ENCODE peak calls at places on chromosomes 12 and 14, in six cellular contexts. P is lower lobe of right lung; E is upper lobe of left lung; B is colonic mucosa; N is PC-3; V is effector memory CD4-positive, alpha-beta T cell. S is an unnamed sample.
A peak's percentile ranks its signal among the peaks of the same experiment; 100 is the strongest.

GRCh38 chr12:123532808-123533649 is 490 bp downstream of the RILPL1 start:
- DNase-seq in P (peak; percentile 70), E (peak; percentile 40), N (peak; percentile 17), B (peak; percentile 30), V (no peak), S (no peak)

GRCh38 chr12:43306066-43306465 is 245.9 kb downstream of the ADAMTS20 start:
- DNase-seq in B (no peak), N (peak; percentile 89), E (no peak), V (no peak), P (no peak), S (no peak)

GRCh38 chr12:44847888-44848770 is 28.0 kb downstream of the NELL2 start:
- DNase-seq in E (no peak), N (no peak), P (no peak), B (no peak), V (peak; percentile 45), S (peak; percentile 54)

GRCh38 chr14:24179961-24180726 is 8.3 kb downstream of the REC8 start:
- DNase-seq in E (no peak), N (peak; percentile 43), P (no peak), B (no peak), V (no peak), S (no peak)

GRCh38 chr14:40413146-40413545 is 980.9 kb upstream of the FBXO33 start:
- DNase-seq in E (no peak), B (no peak), P (no peak), V (no peak), N (peak; percentile 27), S (no peak)

GRCh38 chr14:99724939-99725773 is 41.1 kb downstream of the CYP46A1 start:
- DNase-seq in E (peak; percentile 19), P (peak; percentile 26), B (no peak), N (no peak), V (no peak), S (peak; percentile 6)

GRCh38 chr12:4379410-4379809 is at the start of gene FGF23:
- DNase-seq in E (no peak), N (peak; percentile 10), V (no peak), P (no peak), B (no peak), S (no peak)

GRCh38 chr14:70601162-70601561 is 707 bp upstream of the MED6 start:
- DNase-seq in E (no peak), V (no peak), B (no peak), N (peak; percentile 36), P (no peak), S (no peak)

GRCh38 chr14:26414933-26415332 is 182.9 kb downstream of the NOVA1 start:
- DNase-seq in V (no peak), B (no peak), N (no peak), P (no peak), E (no peak), S (no peak)

GRCh38 chr14:39175445-39176262 is 600 bp downstream of the PNN start:
- DNase-seq in P (no peak), B (peak; percentile 47), E (peak; percentile 56), V (no peak), N (peak; percentile 33), S (peak; percentile 28)

GRCh38 chr14:99522457-99522891 is 41.3 kb downstream of the CCNK start:
- DNase-seq in P (peak; percentile 44), E (no peak), N (peak; percentile 60), V (no peak), B (no peak), S (no peak)

GRCh38 chr14:64465856-64466554 is 706 bp downstream of the AKAP5 start:
- DNase-seq in B (peak; percentile 45), P (no peak), V (no peak), E (no peak), N (peak; percentile 50), S (no peak)

GRCh38 chr14:70934502-70935134 is 27.4 kb downstream of the PCNX1 start:
- DNase-seq in V (no peak), N (no peak), B (no peak), P (no peak), E (no peak), S (no peak)

GRCh38 chr14:60509438-60510253 is 700 bp downstream of the SIX6 start:
- DNase-seq in P (no peak), V (no peak), E (no peak), N (no peak), B (no peak), S (no peak)

GRCh38 chr14:70186826-70187483 is 1.8 kb downstream of the SLC8A3 start:
- DNase-seq in E (no peak), V (no peak), P (no peak), B (peak; percentile 41), N (no peak), S (no peak)

GRCh38 chr14:99339551-99339950 is 67.6 kb upstream of the BCL11B start:
- DNase-seq in P (no peak), V (no peak), B (no peak), E (no peak), N (no peak), S (no peak)

GRCh38 chr12:63304844-63305243 is 153.8 kb upstream of the AVPR1A start:
- DNase-seq in B (no peak), E (no peak), V (no peak), P (no peak), N (no peak), S (no peak)

GRCh38 chr14:37469650-37470049 is 125.4 kb downstream of the FOXA1 start:
- DNase-seq in B (no peak), P (no peak), E (no peak), V (no peak), N (no peak), S (no peak)

GRCh38 chr14:53670701-53671100 is 285.9 kb downstream of the BMP4 start:
- DNase-seq in P (no peak), V (no peak), N (peak; percentile 67), E (no peak), B (no peak), S (no peak)

GRCh38 chr12:58081488-58081887 is 140.1 kb downstream of the ATP23 start:
- DNase-seq in E (no peak), N (peak; percentile 44), P (no peak), V (no peak), B (no peak), S (no peak)

GRCh38 chr12:49662998-49663843 is 39.9 kb downstream of the PRPF40B start:
- DNase-seq in E (peak; percentile 79), P (peak; percentile 75), V (peak; percentile 58), N (peak; percentile 44), B (peak; percentile 57), S (peak; percentile 33)

DNA sequence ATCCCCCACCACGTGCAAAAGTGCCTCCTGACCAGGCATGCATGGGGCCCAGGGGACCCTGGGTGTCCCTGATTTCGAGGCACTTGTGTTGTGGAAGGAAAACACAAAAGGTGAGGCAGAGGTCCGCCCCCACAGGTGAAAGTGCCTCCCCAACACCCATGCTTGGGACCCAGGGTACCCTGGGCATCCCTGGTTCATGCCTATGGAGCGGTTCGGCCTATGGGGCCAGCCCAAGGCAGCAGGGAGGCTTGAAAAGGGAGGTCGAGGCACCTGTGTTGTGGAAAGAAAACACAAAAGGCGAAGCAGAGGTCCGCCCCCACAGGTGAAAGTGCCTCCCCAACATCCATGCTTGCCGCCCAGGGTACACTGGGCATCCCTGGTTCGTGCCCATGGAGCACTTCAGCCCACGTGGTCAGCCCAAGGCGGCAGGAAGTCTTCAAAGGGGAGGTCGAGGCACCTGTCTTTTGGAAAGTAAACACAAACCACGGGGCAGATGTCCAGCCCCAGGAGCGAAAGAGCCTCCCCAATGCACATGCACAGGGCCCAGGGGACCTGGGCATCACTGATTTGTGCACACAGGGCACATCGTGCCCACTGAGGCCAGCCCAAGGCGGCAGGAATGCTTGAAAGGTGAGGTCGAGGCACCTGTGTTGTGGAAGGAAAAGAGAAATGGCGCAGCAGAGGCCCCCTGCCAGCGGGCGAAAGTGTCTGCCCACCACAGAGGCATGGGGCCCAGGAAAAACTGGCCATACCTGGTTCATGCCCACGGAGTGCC is 375.5 kb downstream of the ALG10 start:
- DNase-seq in E (peak; percentile 16), B (peak; percentile 11), N (no peak), V (no peak), P (peak; percentile 23), S (peak; percentile 2)
- H3K9me3 ChIP-seq in E (peaks cover 9% of the 10 kb centered on the region), B (no peaks in the 10 kb centered on the region), N (no peaks in the 10 kb centered on the region), V (peaks cover 9% of the 10 kb centered on the region), P (peaks cover 15% of the 10 kb centered on the region), S (no peaks in the 10 kb centered on the region)

DNA sequence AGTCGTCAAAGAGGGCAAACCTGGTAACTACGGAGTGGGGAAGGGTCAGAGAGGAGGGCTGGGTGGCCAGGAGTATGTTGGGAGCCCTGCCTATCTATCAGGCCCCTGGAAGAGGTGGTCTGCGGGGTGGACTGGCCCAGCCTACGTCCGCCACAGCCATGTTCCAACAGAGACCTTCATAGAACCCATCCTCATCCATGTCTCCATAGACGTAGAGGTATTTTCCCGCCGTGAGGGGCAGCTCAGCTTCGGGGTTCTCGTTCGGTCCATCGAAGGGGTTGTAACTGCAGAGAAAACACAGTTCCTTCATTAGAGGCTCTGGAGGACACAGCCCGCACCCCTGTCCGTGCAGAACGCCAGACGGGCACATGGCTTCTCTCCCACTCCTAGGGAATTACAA is 107.3 kb downstream of the PIWIL1 start:
- DNase-seq in P (peak; percentile 19), V (no peak), E (no peak), B (no peak), N (no peak), S (no peak)
- H3K9me3 ChIP-seq in P (no peaks in the 10 kb centered on the region), V (no peaks in the 10 kb centered on the region), E (no peaks in the 10 kb centered on the region), B (no peaks in the 10 kb centered on the region), N (no peaks in the 10 kb centered on the region), S (no peaks in the 10 kb centered on the region)

DNA sequence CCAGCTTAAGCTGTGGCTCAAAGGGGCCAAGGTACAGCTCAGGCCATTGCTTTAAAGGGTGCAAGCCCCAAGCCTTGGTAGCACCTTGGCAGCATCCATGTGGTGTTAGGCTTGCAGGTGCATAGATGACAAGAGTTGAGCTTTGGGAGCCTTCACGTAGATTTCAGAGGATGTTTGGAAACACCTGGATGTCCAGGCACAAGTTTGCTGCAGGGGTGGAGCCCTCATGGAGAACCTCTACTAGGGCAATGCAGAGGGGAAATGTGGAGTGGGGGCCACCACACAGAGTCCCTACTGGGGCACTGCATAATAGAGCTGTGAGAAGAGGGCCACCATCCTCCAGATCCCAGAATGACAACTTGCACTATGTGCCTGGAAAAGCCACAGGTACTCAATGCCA is 37.9 kb downstream of the GLIPR1L2 start:
- DNase-seq in N (no peak), P (no peak), V (no peak), E (no peak), B (no peak), S (no peak)
- H3K9me3 ChIP-seq in N (peaks cover 12% of the 10 kb centered on the region), P (peaks cover 20% of the 10 kb centered on the region), V (no peaks in the 10 kb centered on the region), E (peaks cover 10% of the 10 kb centered on the region), B (no peaks in the 10 kb centered on the region), S (no peaks in the 10 kb centered on the region)

GRCh38 chr14:72247896-72248295 is 315.7 kb downstream of the RGS6 start:
- DNase-seq in B (no peak), N (no peak), P (no peak), V (no peak), E (no peak), S (no peak)
- H3K9me3 ChIP-seq in B (no peaks in the 10 kb centered on the region), N (no peaks in the 10 kb centered on the region), P (no peaks in the 10 kb centered on the region), V (no peaks in the 10 kb centered on the region), E (no peaks in the 10 kb centered on the region), S (no peaks in the 10 kb centered on the region)

DNA sequence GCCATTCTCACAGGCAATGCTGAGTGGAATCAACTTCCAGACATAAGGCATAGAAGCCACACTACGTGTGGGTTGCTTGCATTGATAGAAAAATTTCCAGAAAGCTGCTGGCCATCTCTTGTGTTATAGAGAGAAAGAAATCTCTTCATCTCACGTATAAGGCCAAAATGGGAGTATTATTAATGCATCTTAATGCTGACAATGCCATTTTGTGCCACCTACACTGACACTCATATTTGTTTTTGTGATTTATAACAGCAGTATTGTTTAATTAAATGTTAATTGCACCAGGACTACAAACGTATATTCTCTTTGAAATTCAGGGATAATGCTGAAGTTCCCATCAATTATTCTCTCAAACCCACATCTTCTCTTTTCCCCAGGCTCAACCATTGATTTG is 56.1 kb upstream of the TMEM132D start:
- DNase-seq in V (no peak), E (no peak), P (no peak), B (no peak), N (no peak), S (no peak)
- H3K9me3 ChIP-seq in V (no peaks in the 10 kb centered on the region), E (no peaks in the 10 kb centered on the region), P (no peaks in the 10 kb centered on the region), B (no peaks in the 10 kb centered on the region), N (peaks cover 13% of the 10 kb centered on the region), S (no peaks in the 10 kb centered on the region)